ENCODE peak calls at places on chromosomes 16 and 17, in five cellular contexts. U is fibroblast of the conjunctiva; L is activated CD4-positive, alpha-beta T cell treated with anti-CD3 and anti-CD28 coated beads for 48 hours; T is GM23248; Y is NCI-H1092 treated with DMSO at 0.1 percent for 48 hours. G is an unnamed sample.
A peak's percentile ranks its signal among the peaks of the same experiment; 100 is the strongest.

GRCh38 chr16:4653981-4654380 is 29.4 kb downstream of the MGRN1 start:
- DNase-seq in U (no peak), L (no peak), T (no peak), Y (no peak), G (peak; percentile 33)

GRCh38 chr17:29571883-29572681 is 3.6 kb downstream of the TP53I13 start:
- DNase-seq in U (no peak), L (no peak), T (peak; percentile 56), Y (no peak), G (no peak)

GRCh38 chr17:62725791-62726249 is 82.3 kb downstream of the MARCHF10 start:
- DNase-seq in U (no peak), L (no peak), T (no peak), Y (no peak), G (no peak)

GRCh38 chr16:67933805-67934204 is 2.1 kb upstream of the CTRL start:
- DNase-seq in U (no peak), L (no peak), T (no peak), Y (no peak), G (no peak)

GRCh38 chr16:22007159-22007508 is 777 bp upstream of the MOSMO start:
- DNase-seq in U (no peak), L (no peak), T (no peak), Y (no peak), G (peak; percentile 51)

GRCh38 chr17:82496529-82497434 is 22.8 kb upstream of the FOXK2 start:
- DNase-seq in U (peak; percentile 86), L (peak; percentile 94), T (peak; percentile 99), Y (peak; percentile 85), G (peak; percentile 99)

GRCh38 chr16:2816751-2817495 is at the start of gene PRSS21:
- DNase-seq in U (no peak), L (peak; percentile 58), T (no peak), Y (no peak), G (peak; percentile 50)

GRCh38 chr16:27439273-27440018 is 37.5 kb downstream of the IL21R start:
- DNase-seq in U (no peak), L (no peak), T (no peak), Y (no peak), G (no peak)

GRCh38 chr16:84044108-84044488 is 1.5 kb upstream of the SLC38A8 start:
- DNase-seq in U (peak; percentile 18), L (no peak), T (peak; percentile 62), Y (peak; percentile 14), G (peak; percentile 25)

GRCh38 chr16:52837251-52837650 is 215.4 kb downstream of the CHD9NB start:
- DNase-seq in U (no peak), L (no peak), T (no peak), Y (no peak), G (no peak)

GRCh38 chr16:49453001-49453400 is 79.4 kb downstream of the C16orf78 start:
- DNase-seq in U (no peak), L (no peak), T (no peak), Y (no peak), G (no peak)

GRCh38 chr16:15966420-15967222 is 17.2 kb downstream of the ABCC1 start:
- DNase-seq in U (no peak), L (no peak), T (peak; percentile 91), Y (no peak), G (peak; percentile 27)

GRCh38 chr16:67552476-67552875 is 9.8 kb upstream of the CTCF start:
- DNase-seq in U (no peak), L (no peak), T (no peak), Y (peak; percentile 56), G (peak; percentile 94)

GRCh38 chr17:9056566-9056965 is 35.3 kb downstream of the NTN1 start:
- DNase-seq in U (no peak), L (no peak), T (no peak), Y (no peak), G (no peak)

GRCh38 chr17:44216173-44216572 is 3.3 kb downstream of the UBTF start:
- DNase-seq in U (no peak), L (no peak), T (no peak), Y (no peak), G (no peak)

GRCh38 chr16:19757762-19758595 is 39.9 kb downstream of the IQCK start:
- DNase-seq in U (no peak), L (no peak), T (no peak), Y (no peak), G (peak; percentile 69)

GRCh38 chr17:248337-249235 is 67.1 kb upstream of the DOC2B start:
- DNase-seq in U (no peak), L (no peak), T (no peak), Y (no peak), G (no peak)

GRCh38 chr16:31371619-31372484 is 16.9 kb downstream of the ITGAX start:
- DNase-seq in U (no peak), L (no peak), T (no peak), Y (no peak), G (peak; percentile 17)

GRCh38 chr16:2162676-2163118 is 7.1 kb downstream of the TRAF7 start:
- DNase-seq in U (no peak), L (no peak), T (no peak), Y (no peak), G (no peak)

GRCh38 chr17:81713556-81714411 is 1.7 kb downstream of the SLC25A10 start:
- DNase-seq in U (no peak), L (no peak), T (no peak), Y (no peak), G (peak; percentile 35)

GRCh38 chr17:53516643-53517042 is 306.1 kb upstream of the KIF2B start:
- DNase-seq in U (no peak), L (no peak), T (peak; percentile 26), Y (no peak), G (no peak)

GRCh38 chr17:41620583-41621434 is 3.6 kb downstream of the KRT17 start:
- DNase-seq in U (no peak), L (no peak), T (peak; percentile 40), Y (no peak), G (no peak)

GRCh38 chr17:81261582-81262336 is 22.6 kb downstream of the NDUFAF8 start:
- DNase-seq in U (no peak), L (no peak), T (no peak), Y (no peak), G (no peak)

G was measured in NCI-H69.